ENCODE peak calls at places on chromosomes 7 and 10, in ten cellular contexts. One of them, this sample, is unnamed. For H3K4me1, the result is how much of the 10 kb centered on the place peaks cover.

GRCh38 chr10:30002438-30003266 is 56.7 kb downstream of the JCAD start:
- DNase-seq in ovary: peak
- DNase-seq in lower lobe of right lung: peak
- DNase-seq in H9: peak
- DNase-seq in MM.1S: peak
- DNase-seq in endodermal cell: peak
- DNase-seq in A549: peak
- DNase-seq in RWPE2: peak
- DNase-seq in upper lobe of right lung: peak
- DNase-seq in adrenal gland: peak
- DNase-seq in this sample: peak

GRCh38 chr7:81478664-81479063 is 291.2 kb downstream of the HGF start:
- DNase-seq in RWPE2: no peak
- DNase-seq in lower lobe of right lung: peak
- DNase-seq in A549: no peak
- DNase-seq in upper lobe of right lung: peak
- DNase-seq in adrenal gland: no peak
- DNase-seq in ovary: no peak
- DNase-seq in H9: no peak
- DNase-seq in endodermal cell: no peak
- DNase-seq in MM.1S: no peak
- DNase-seq in this sample: no peak

GRCh38 chr7:43652364-43652763 is 69.5 kb downstream of the STK17A start:
- DNase-seq in lower lobe of right lung: no peak
- DNase-seq in adrenal gland: no peak
- DNase-seq in MM.1S: no peak
- DNase-seq in A549: no peak
- DNase-seq in upper lobe of right lung: no peak
- DNase-seq in ovary: no peak
- DNase-seq in RWPE2: no peak
- DNase-seq in H9: no peak
- DNase-seq in endodermal cell: no peak
- DNase-seq in this sample: no peak

GRCh38 chr7:110358028-110358427 is 732.9 kb upstream of the LRRN3 start:
- DNase-seq in endodermal cell: no peak
- DNase-seq in upper lobe of right lung: no peak
- DNase-seq in A549: no peak
- DNase-seq in RWPE2: no peak
- DNase-seq in lower lobe of right lung: no peak
- DNase-seq in H9: no peak
- DNase-seq in MM.1S: no peak
- DNase-seq in adrenal gland: no peak
- DNase-seq in ovary: no peak
- DNase-seq in this sample: no peak

GRCh38 chr10:84336406-84336805 is 8.0 kb downstream of the CCSER2 start:
- DNase-seq in lower lobe of right lung: no peak
- DNase-seq in H9: no peak
- DNase-seq in A549: no peak
- DNase-seq in endodermal cell: no peak
- DNase-seq in upper lobe of right lung: no peak
- DNase-seq in RWPE2: no peak
- DNase-seq in ovary: no peak
- DNase-seq in MM.1S: no peak
- DNase-seq in adrenal gland: no peak
- DNase-seq in this sample: no peak

GRCh38 chr10:25130911-25131310 is 43.9 kb upstream of the GPR158 start:
- DNase-seq in MM.1S: no peak
- DNase-seq in upper lobe of right lung: no peak
- DNase-seq in H9: no peak
- DNase-seq in RWPE2: no peak
- DNase-seq in ovary: no peak
- DNase-seq in adrenal gland: no peak
- DNase-seq in endodermal cell: no peak
- DNase-seq in A549: no peak
- DNase-seq in lower lobe of right lung: no peak
- DNase-seq in this sample: no peak

GRCh38 chr10:6347391-6347951 is 144.7 kb downstream of the PFKFB3 start:
- DNase-seq in endodermal cell: peak
- DNase-seq in RWPE2: no peak
- DNase-seq in A549: no peak
- DNase-seq in H9: no peak
- DNase-seq in upper lobe of right lung: no peak
- DNase-seq in lower lobe of right lung: no peak
- DNase-seq in ovary: no peak
- DNase-seq in adrenal gland: no peak
- DNase-seq in MM.1S: peak
- DNase-seq in this sample: no peak

GRCh38 chr10:114060456-114060855 is 16.8 kb downstream of the ADRB1 start:
- DNase-seq in adrenal gland: no peak
- DNase-seq in A549: no peak
- DNase-seq in RWPE2: no peak
- DNase-seq in MM.1S: no peak
- DNase-seq in H9: no peak
- DNase-seq in endodermal cell: no peak
- DNase-seq in ovary: no peak
- DNase-seq in lower lobe of right lung: no peak
- DNase-seq in upper lobe of right lung: no peak
- DNase-seq in this sample: no peak

GRCh38 chr10:132540456-132540855 is 2.9 kb downstream of the INPP5A start:
- DNase-seq in adrenal gland: peak
- DNase-seq in RWPE2: peak
- DNase-seq in lower lobe of right lung: peak
- DNase-seq in H9: no peak
- DNase-seq in MM.1S: no peak
- DNase-seq in A549: no peak
- DNase-seq in endodermal cell: no peak
- DNase-seq in ovary: no peak
- DNase-seq in upper lobe of right lung: no peak
- DNase-seq in this sample: peak

GRCh38 chr7:80047032-80047431 is 87.6 kb upstream of the GNAI1 start:
- DNase-seq in adrenal gland: no peak
- DNase-seq in endodermal cell: no peak
- DNase-seq in A549: no peak
- DNase-seq in upper lobe of right lung: no peak
- DNase-seq in MM.1S: no peak
- DNase-seq in ovary: no peak
- DNase-seq in RWPE2: no peak
- DNase-seq in H9: no peak
- DNase-seq in lower lobe of right lung: no peak
- DNase-seq in this sample: no peak

GRCh38 chr10:4316166-4316810 is 509.7 kb upstream of the AKR1E2 start:
- DNase-seq in adrenal gland: no peak
- DNase-seq in MM.1S: no peak
- DNase-seq in A549: no peak
- DNase-seq in lower lobe of right lung: no peak
- DNase-seq in H9: no peak
- DNase-seq in ovary: no peak
- DNase-seq in RWPE2: no peak
- DNase-seq in upper lobe of right lung: no peak
- DNase-seq in endodermal cell: no peak
- DNase-seq in this sample: peak

GRCh38 chr10:125091891-125092290 is 68.5 kb downstream of the CTBP2 start:
- DNase-seq in upper lobe of right lung: no peak
- DNase-seq in lower lobe of right lung: no peak
- DNase-seq in A549: no peak
- DNase-seq in endodermal cell: no peak
- DNase-seq in H9: no peak
- DNase-seq in RWPE2: no peak
- DNase-seq in adrenal gland: no peak
- DNase-seq in ovary: no peak
- DNase-seq in MM.1S: no peak
- DNase-seq in this sample: no peak

GRCh38 chr10:99996934-99997648 is 12.7 kb downstream of the DNMBP start:
- DNase-seq in A549: no peak
- DNase-seq in MM.1S: no peak
- DNase-seq in adrenal gland: peak
- DNase-seq in lower lobe of right lung: no peak
- DNase-seq in RWPE2: no peak
- DNase-seq in H9: no peak
- DNase-seq in ovary: no peak
- DNase-seq in endodermal cell: no peak
- DNase-seq in upper lobe of right lung: no peak
- DNase-seq in this sample: no peak

GRCh38 chr10:43261578-43261965 is 5.3 kb downstream of the RASGEF1A start:
- DNase-seq in H9: no peak
- DNase-seq in upper lobe of right lung: no peak
- DNase-seq in MM.1S: no peak
- DNase-seq in endodermal cell: no peak
- DNase-seq in RWPE2: no peak
- DNase-seq in adrenal gland: no peak
- DNase-seq in A549: no peak
- DNase-seq in lower lobe of right lung: no peak
- DNase-seq in ovary: no peak
- DNase-seq in this sample: no peak

GRCh38 chr10:125201108-125201524 is 40.8 kb upstream of the CTBP2 start:
- DNase-seq in lower lobe of right lung: no peak
- DNase-seq in A549: peak
- DNase-seq in RWPE2: no peak
- DNase-seq in upper lobe of right lung: peak
- DNase-seq in ovary: no peak
- DNase-seq in MM.1S: no peak
- DNase-seq in endodermal cell: peak
- DNase-seq in H9: no peak
- DNase-seq in adrenal gland: no peak
- DNase-seq in this sample: no peak

GRCh38 chr7:117616694-117617093 is 136.9 kb downstream of the CFTR start:
- DNase-seq in MM.1S: no peak
- DNase-seq in endodermal cell: no peak
- DNase-seq in H9: no peak
- DNase-seq in upper lobe of right lung: no peak
- DNase-seq in adrenal gland: no peak
- DNase-seq in lower lobe of right lung: no peak
- DNase-seq in A549: peak
- DNase-seq in ovary: no peak
- DNase-seq in RWPE2: no peak
- DNase-seq in this sample: no peak

GRCh38 chr10:659710-660141 is 29.7 kb downstream of the DIP2C start:
- DNase-seq in upper lobe of right lung: no peak
- DNase-seq in MM.1S: peak
- DNase-seq in A549: no peak
- DNase-seq in endodermal cell: peak
- DNase-seq in H9: no peak
- DNase-seq in lower lobe of right lung: no peak
- DNase-seq in adrenal gland: no peak
- DNase-seq in ovary: no peak
- DNase-seq in RWPE2: no peak
- DNase-seq in this sample: no peak

GRCh38 chr10:115829501-115830215 is 443.3 kb downstream of the GFRA1 start:
- DNase-seq in ovary: no peak
- DNase-seq in endodermal cell: no peak
- DNase-seq in H9: no peak
- DNase-seq in lower lobe of right lung: no peak
- DNase-seq in adrenal gland: no peak
- DNase-seq in upper lobe of right lung: no peak
- DNase-seq in A549: no peak
- DNase-seq in RWPE2: no peak
- DNase-seq in MM.1S: no peak
- DNase-seq in this sample: no peak
- TF ChIP-seq CTCF in ovary: no peak
- TF ChIP-seq CTCF in endodermal cell: peak
- TF ChIP-seq CTCF in H9: peak
- TF ChIP-seq CTCF in lower lobe of right lung: no peak
- TF ChIP-seq CTCF in adrenal gland: peak
- TF ChIP-seq CTCF in upper lobe of right lung: peak
- TF ChIP-seq CTCF in A549: peak
- TF ChIP-seq CTCF in RWPE2: peak
- TF ChIP-seq CTCF in MM.1S: peak
- TF ChIP-seq CTCF in this sample: no peak

DNA sequence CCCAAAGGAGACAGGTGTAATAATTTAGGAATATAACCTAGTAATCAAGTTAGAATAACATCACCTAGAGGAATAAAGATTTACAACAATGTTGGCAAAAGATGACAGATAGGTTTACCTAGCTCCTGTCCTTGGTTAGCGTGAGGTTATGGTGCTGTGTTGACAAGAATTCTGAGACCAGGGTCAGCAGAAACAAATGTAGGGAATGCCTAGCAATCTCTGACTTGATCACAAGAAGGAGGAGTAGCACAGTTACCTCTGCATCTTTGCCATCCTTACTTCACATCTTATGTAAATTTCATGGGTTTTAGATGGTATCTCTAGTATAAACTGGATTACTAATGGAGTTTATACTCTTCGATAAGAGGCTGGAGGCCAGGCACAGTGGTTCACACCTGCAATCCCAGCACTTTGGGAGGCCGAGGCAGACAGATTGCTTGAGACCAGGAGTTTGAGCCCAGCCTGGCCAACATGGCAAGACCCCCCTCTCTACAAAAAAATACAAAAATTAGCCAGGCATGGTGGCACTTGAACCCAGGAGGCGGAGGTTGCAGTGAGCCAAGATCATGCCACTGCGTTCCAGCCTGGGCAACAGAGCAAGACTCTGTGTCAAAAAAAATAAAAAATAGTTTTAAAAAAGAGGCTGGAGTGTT is 37.1 kb downstream of the REEP3 start:
- DNase-seq in adrenal gland: no peak
- DNase-seq in H9: no peak
- DNase-seq in endodermal cell: no peak
- DNase-seq in lower lobe of right lung: no peak
- DNase-seq in ovary: no peak
- DNase-seq in MM.1S: no peak
- DNase-seq in upper lobe of right lung: no peak
- DNase-seq in A549: no peak
- DNase-seq in RWPE2: no peak
- DNase-seq in this sample: no peak
- H3K4me1 ChIP-seq in adrenal gland: under half
- H3K4me1 ChIP-seq in H9: under half
- H3K4me1 ChIP-seq in endodermal cell: under half
- H3K4me1 ChIP-seq in lower lobe of right lung: under half
- H3K4me1 ChIP-seq in ovary: under half
- H3K4me1 ChIP-seq in MM.1S: under half
- H3K4me1 ChIP-seq in upper lobe of right lung: under half
- H3K4me1 ChIP-seq in A549: under half
- H3K4me1 ChIP-seq in RWPE2: under half
- H3K4me1 ChIP-seq in this sample: under half

GRCh38 chr7:129778770-129779601 is 167.5 kb downstream of the NRF1 start:
- DNase-seq in ovary: no peak
- DNase-seq in endodermal cell: peak
- DNase-seq in RWPE2: no peak
- DNase-seq in A549: peak
- DNase-seq in adrenal gland: no peak
- DNase-seq in lower lobe of right lung: no peak
- DNase-seq in upper lobe of right lung: no peak
- DNase-seq in H9: no peak
- DNase-seq in MM.1S: peak
- DNase-seq in this sample: no peak
- TF ChIP-seq CTCF in ovary: no peak
- TF ChIP-seq CTCF in endodermal cell: peak
- TF ChIP-seq CTCF in RWPE2: peak
- TF ChIP-seq CTCF in A549: no peak
- TF ChIP-seq CTCF in adrenal gland: no peak
- TF ChIP-seq CTCF in lower lobe of right lung: no peak
- TF ChIP-seq CTCF in upper lobe of right lung: no peak
- TF ChIP-seq CTCF in H9: peak
- TF ChIP-seq CTCF in MM.1S: peak
- TF ChIP-seq CTCF in this sample: no peak

DNA sequence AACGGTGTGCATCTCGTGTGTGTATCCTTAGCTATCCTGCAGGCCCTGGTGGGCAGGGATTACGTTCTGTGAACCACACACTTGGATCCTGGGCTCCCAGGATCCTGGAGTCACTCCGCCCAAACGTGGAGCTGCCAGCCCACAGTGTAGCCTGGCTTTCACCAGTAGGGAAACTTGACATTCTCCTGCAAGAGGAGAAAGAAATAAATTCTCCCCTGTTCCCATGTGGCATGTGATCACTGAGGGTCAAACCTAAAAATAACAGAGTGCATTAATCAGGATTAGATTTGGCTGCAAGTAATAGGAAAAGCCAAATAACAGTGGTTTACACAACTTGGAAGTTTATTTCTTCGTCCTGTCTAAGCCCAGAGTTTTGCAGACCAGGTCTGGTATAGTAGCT is 32.3 kb downstream of the PALD1 start:
- DNase-seq in A549: no peak
- DNase-seq in H9: no peak
- DNase-seq in ovary: no peak
- DNase-seq in adrenal gland: no peak
- DNase-seq in lower lobe of right lung: no peak
- DNase-seq in endodermal cell: no peak
- DNase-seq in MM.1S: no peak
- DNase-seq in upper lobe of right lung: no peak
- DNase-seq in RWPE2: no peak
- DNase-seq in this sample: no peak
- H3K4me1 ChIP-seq in A549: under half
- H3K4me1 ChIP-seq in H9: under half
- H3K4me1 ChIP-seq in ovary: under half
- H3K4me1 ChIP-seq in adrenal gland: under half
- H3K4me1 ChIP-seq in lower lobe of right lung: half or more
- H3K4me1 ChIP-seq in endodermal cell: under half
- H3K4me1 ChIP-seq in MM.1S: half or more
- H3K4me1 ChIP-seq in upper lobe of right lung: half or more
- H3K4me1 ChIP-seq in RWPE2: under half
- H3K4me1 ChIP-seq in this sample: under half

This sample was measured in tibial artery.